ENCODE peak calls at places on chromosomes 5 and 9, in four cellular contexts. R is GM04504, W is RPMI8226, F is ELR. H is an unnamed sample.
A peak's percentile ranks its signal among the peaks of the same experiment; 100 is the strongest.

GRCh38 chr5:134174841-134175839 is 1.6 kb downstream of the SKP1 start:
- DNase-seq in R (no peak), W (peak; percentile 15), F (peak; percentile 54), H (no peak)

GRCh38 chr5:14210729-14211128 is 67.6 kb downstream of the TRIO start:
- DNase-seq in R (no peak), W (no peak), F (no peak), H (no peak)

GRCh38 chr5:65800775-65801174 is 78.8 kb downstream of the NLN start:
- DNase-seq in R (no peak), W (no peak), F (no peak), H (no peak)

GRCh38 chr5:23204111-23204510 is 303.3 kb upstream of the PRDM9 start:
- DNase-seq in R (no peak), W (no peak), F (no peak), H (no peak)

GRCh38 chr9:100590481-100590880 is 12.6 kb downstream of the CAVIN4 start:
- DNase-seq in R (no peak), W (no peak), F (peak; percentile 79), H (no peak)

GRCh38 chr9:120284796-120285195 is 295.2 kb downstream of the CDK5RAP2 start:
- DNase-seq in R (no peak), W (no peak), F (no peak), H (no peak)

GRCh38 chr5:146466521-146467349 is 19.6 kb downstream of the TCERG1 start:
- DNase-seq in R (no peak), W (no peak), F (peak; percentile 40), H (no peak)

GRCh38 chr5:142947427-142947709 is 177.2 kb downstream of the ARHGAP26 start:
- DNase-seq in R (no peak), W (no peak), F (no peak), H (no peak)

GRCh38 chr9:125377584-125378250 is 116.1 kb downstream of the GAPVD1 start:
- DNase-seq in R (no peak), W (no peak), F (no peak), H (no peak)

GRCh38 chr5:179873176-179873575 is 14.6 kb upstream of the MRNIP start:
- DNase-seq in R (no peak), W (no peak), F (no peak), H (no peak)

GRCh38 chr5:136004436-136004835 is 24.4 kb upstream of the TGFBI start:
- DNase-seq in R (peak; percentile 88), W (no peak), F (peak; percentile 94), H (no peak)

GRCh38 chr9:38315085-38315595 is 77.4 kb upstream of the ALDH1B1 start:
- DNase-seq in R (no peak), W (no peak), F (no peak), H (no peak)

GRCh38 chr5:74017786-74018211 is 391.8 kb downstream of the ARHGEF28 start:
- DNase-seq in R (peak; percentile 62), W (no peak), F (peak; percentile 94), H (no peak)